ENCODE peak calls at places on chromosomes 4 and X, in four cellular contexts. I is CD4-positive, alpha-beta memory T cell; L is heart right ventricle; A is cardiac muscle cell. P is an unnamed sample.

GRCh38 chr4:176921256-176921655 is 128.5 kb upstream of the VEGFC start:
- DNase-seq in I (no peak), L (no peak), A (no peak), P (no peak)

GRCh38 chr4:145878501-145879435 is 59.9 kb downstream of the ZNF827 start:
- DNase-seq in I (no peak), L (no peak), A (no peak), P (no peak)

GRCh38 chr4:158193171-158193749 is 17.0 kb upstream of the TMEM144 start:
- DNase-seq in I (no peak), L (no peak), A (peak; percentile 43), P (no peak)

GRCh38 chrX:153488231-153488914 is 6.4 kb upstream of the BGN start:
- DNase-seq in I (no peak), L (peak; percentile 47), A (no peak), P (no peak)

GRCh38 chr4:5158825-5159224 is 107.5 kb downstream of the STK32B start:
- DNase-seq in I (no peak), L (no peak), A (no peak), P (no peak)

GRCh38 chr4:31545755-31546154 is 825.6 kb downstream of the PCDH7 start:
- DNase-seq in I (no peak), L (no peak), A (no peak), P (no peak)

GRCh38 chr4:70632028-70632427 is 3.5 kb downstream of the ENAM start:
- DNase-seq in I (no peak), L (no peak), A (no peak), P (no peak)

GRCh38 chr4:138650917-138651564 is 364.5 kb upstream of the NOCT start:
- DNase-seq in I (no peak), L (no peak), A (no peak), P (no peak)

GRCh38 chrX:103685396-103685795 is 1.1 kb downstream of the MORF4L2 start:
- DNase-seq in I (no peak), L (no peak), A (no peak), P (no peak)

GRCh38 chr4:88818650-88819470 is 121.2 kb upstream of the NAP1L5 start:
- DNase-seq in I (peak; percentile 45), L (peak; percentile 31), A (peak; percentile 28), P (peak; percentile 71)

GRCh38 chrX:41350976-41351569 is 17.1 kb downstream of the DDX3X start:
- DNase-seq in I (no peak), L (no peak), A (peak; percentile 30), P (no peak)

GRCh38 chr4:25667931-25668557 is 12.4 kb downstream of the SLC34A2 start:
- DNase-seq in I (no peak), L (no peak), A (peak; percentile 34), P (no peak)

GRCh38 chrX:149720021-149720689 is 8.3 kb downstream of the MAGEA11 start:
- DNase-seq in I (no peak), L (no peak), A (no peak), P (no peak)

GRCh38 chr4:28092610-28093009 is 1232.0 kb downstream of the STIM2 start:
- DNase-seq in I (no peak), L (no peak), A (no peak), P (no peak)

GRCh38 chr4:168151313-168151712 is 59.0 kb downstream of the ANXA10 start:
- DNase-seq in I (no peak), L (no peak), A (no peak), P (no peak)

GRCh38 chr4:150679767-150680088 is 97.8 kb downstream of the MAB21L2 start:
- DNase-seq in I (no peak), L (no peak), A (no peak), P (no peak)

GRCh38 chrX:106955004-106955772 is 35.0 kb downstream of the CLDN2 start:
- DNase-seq in I (no peak), L (no peak), A (no peak), P (no peak)

GRCh38 chr4:1571986-1572385 is 112.1 kb downstream of the FAM53A start:
- DNase-seq in I (no peak), L (no peak), A (no peak), P (no peak)

GRCh38 chr4:109432676-109433075 is 939 bp upstream of the SEC24B start:
- DNase-seq in I (no peak), L (no peak), A (no peak), P (no peak)

GRCh38 chr4:104487105-104487504 is 7.6 kb downstream of the CXXC4 start:
- DNase-seq in I (no peak), L (no peak), A (peak; percentile 37), P (no peak)

GRCh38 chrX:130830599-130831346 is 72.2 kb downstream of the ENOX2 start:
- DNase-seq in I (no peak), L (no peak), A (no peak), P (no peak)

GRCh38 chr4:149522031-149522430 is 293.6 kb downstream of the IQCM start:
- DNase-seq in I (no peak), L (peak; percentile 4), A (no peak), P (no peak)

GRCh38 chr4:70839537-70840093 is at the start of gene GRSF1:
- DNase-seq in I (peak; percentile 95), L (peak; percentile 94), A (peak; percentile 95), P (peak; percentile 95)

GRCh38 chr4:76458829-76459228 is 23.8 kb downstream of the SHROOM3 start:
- DNase-seq in I (no peak), L (no peak), A (peak; percentile 2), P (no peak)

GRCh38 chr4:147550626-147551250 is 66.5 kb upstream of the TMEM184C start:
- DNase-seq in I (no peak), L (no peak), A (no peak), P (peak; percentile 3)

GRCh38 chrX:109345866-109346265 is 136.0 kb downstream of the GUCY2F start:
- DNase-seq in I (no peak), L (no peak), A (no peak), P (no peak)

GRCh38 chrX:78104447-78105176 is 564 bp downstream of the PGK1 start:
- DNase-seq in I (peak; percentile 34), L (peak; percentile 18), A (peak; percentile 17), P (peak; percentile 48)

GRCh38 chr4:168784786-168785461 is 225.1 kb downstream of the CBR4 start:
- DNase-seq in I (no peak), L (no peak), A (no peak), P (no peak)

GRCh38 chr4:5821665-5822358 is 71.1 kb downstream of the CRMP1 start:
- DNase-seq in I (no peak), L (no peak), A (peak; percentile 28), P (no peak)

GRCh38 chr4:8105303-8106100 is 53.1 kb downstream of the ABLIM2 start:
- DNase-seq in I (no peak), L (no peak), A (no peak), P (no peak)

GRCh38 chrX:7586126-7586525 is 256.8 kb upstream of the VCX start:
- DNase-seq in I (no peak), L (no peak), A (peak; percentile 46), P (no peak)

GRCh38 chrX:101485212-101486064 is at the start of gene ARMCX4:
- DNase-seq in I (peak; percentile 5), L (peak; percentile 19), A (peak; percentile 80), P (peak; percentile 50)

GRCh38 chr4:72430050-72430449 is 139.0 kb downstream of the ADAMTS3 start:
- DNase-seq in I (no peak), L (no peak), A (no peak), P (no peak)

GRCh38 chrX:36957425-36958328 is 50.5 kb upstream of the FAM47C start:
- DNase-seq in I (no peak), L (no peak), A (peak; percentile 79), P (no peak)

GRCh38 chr4:3362431-3363287 is 69.8 kb downstream of the RGS12 start:
- DNase-seq in I (no peak), L (no peak), A (no peak), P (no peak)

GRCh38 chr4:152369903-152370296 is 166.0 kb downstream of the FBXW7 start:
- DNase-seq in I (peak; percentile 13), L (no peak), A (no peak), P (no peak)

GRCh38 chrX:15496809-15497208 is 3.7 kb upstream of the PIR start:
- DNase-seq in I (no peak), L (no peak), A (no peak), P (no peak)

GRCh38 chrX:15495801-15496200 is 2.7 kb upstream of the PIR start:
- DNase-seq in I (no peak), L (no peak), A (no peak), P (no peak)

GRCh38 chrX:15497865-15498264 is 2.7 kb upstream of the BMX start:
- DNase-seq in I (peak; percentile 25), L (peak; percentile 39), A (peak; percentile 78), P (peak; percentile 6)

GRCh38 chrX:15498741-15499140 is 1.9 kb upstream of the BMX start:
- DNase-seq in I (no peak), L (no peak), A (no peak), P (no peak)

GRCh38 chrX:15493118-15494082 is at the start of gene PIR:
- DNase-seq in I (peak; percentile 12), L (peak; percentile 81), A (peak; percentile 94), P (peak; percentile 3)
- H3K27ac ChIP-seq in I (no peak within 1 kb of the TSS), L (peak within 1 kb of the TSS; percentile 83), A (peak within 1 kb of the TSS; percentile 46), P (no peak within 1 kb of the TSS)

GRCh38 chrX:11546917-11547316 is 118.8 kb downstream of the ARHGAP6 start:
- DNase-seq in I (no peak), L (no peak), A (no peak), P (no peak)
- H3K4me1 ChIP-seq in I (no peaks in the 10 kb centered on the region), L (no peaks in the 10 kb centered on the region), A (no peaks in the 10 kb centered on the region), P (no peaks in the 10 kb centered on the region)

DNA sequence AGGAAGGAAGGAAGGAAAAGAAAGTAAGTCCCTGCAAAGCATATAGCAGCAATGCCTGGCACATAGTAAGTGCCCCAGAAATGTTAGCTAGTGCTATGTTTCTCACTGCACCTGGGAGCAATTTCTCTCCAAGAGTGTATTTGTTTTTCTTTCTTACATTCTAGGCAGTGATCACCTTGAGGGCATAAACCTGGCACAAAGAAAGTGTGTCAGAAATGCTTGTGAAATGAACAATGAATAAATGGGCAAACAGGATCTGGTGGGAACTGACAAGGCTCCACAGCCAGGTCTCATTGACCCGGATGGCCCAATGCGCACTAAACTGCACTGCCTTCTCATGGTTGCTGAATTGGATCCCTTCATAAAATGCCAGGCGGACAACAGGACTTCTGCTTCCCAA is 316.4 kb downstream of the LDB2 start:
- DNase-seq in I (no peak), L (no peak), A (no peak), P (no peak)
- H3K36me3 ChIP-seq in I (no peaks in the 10 kb centered on the region), L (no peaks in the 10 kb centered on the region), A (no peaks in the 10 kb centered on the region), P (no peaks in the 10 kb centered on the region)

DNA sequence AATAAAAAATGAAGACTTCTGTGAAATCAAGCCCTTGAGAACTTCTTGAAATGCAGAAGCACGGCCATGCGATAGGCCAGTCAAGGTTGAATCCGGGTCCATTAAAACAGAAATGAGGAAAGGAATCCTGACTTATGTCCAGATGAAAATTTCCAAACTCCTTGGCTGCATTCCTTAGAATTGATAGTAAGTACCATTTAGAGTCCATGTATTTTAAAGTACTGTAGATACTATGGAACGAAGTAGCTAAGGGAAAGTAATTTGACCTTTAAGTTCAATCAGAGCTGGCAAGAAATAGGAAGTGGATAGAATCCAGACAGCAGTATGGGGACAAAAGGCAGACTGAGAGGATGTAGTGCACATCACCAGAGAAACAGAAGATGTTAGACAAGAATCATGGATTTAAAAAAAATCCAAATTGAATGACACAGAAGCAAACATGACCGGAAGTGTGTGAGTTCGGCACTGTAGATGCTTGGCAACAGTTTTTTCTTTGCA is 63.9 kb upstream of the PDLIM3 start:
- DNase-seq in I (no peak), L (no peak), A (no peak), P (no peak)
- H3K27ac ChIP-seq in I (no peak overlapping the region), L (peak overlapping the region; percentile 46), A (peak overlapping the region; percentile 74), P (no peak overlapping the region)

GRCh38 chr4:153499005-153499404 is 32.8 kb downstream of the TMEM131L start:
- DNase-seq in I (no peak), L (no peak), A (no peak), P (no peak)
- H3K4me1 ChIP-seq in I (peaks cover 97% of the 10 kb centered on the region), L (peaks cover 64% of the 10 kb centered on the region), A (peaks cover 19% of the 10 kb centered on the region), P (peaks cover 91% of the 10 kb centered on the region)